ENCODE peak calls at places on chromosomes 12 and 14, in six cellular contexts. K is progenitor cell of endocrine pancreas, Y is BJ, P is nephron progenitor cell, F is lower lobe of right lung, A is left ventricle myocardium inferior. D is an unnamed sample.

GRCh38 chr12:7859552-7859951 is 13.2 kb downstream of the SLC2A14 start:
- DNase-seq in K (no peak), Y (peak), P (no peak), F (no peak), A (no peak), D (no peak)

GRCh38 chr12:105281694-105282049 is 45.7 kb upstream of the APPL2 start:
- DNase-seq in K (no peak), Y (no peak), P (no peak), F (no peak), A (no peak), D (no peak)

GRCh38 chr12:49010092-49010668 is 8.4 kb downstream of the PRKAG1 start:
- DNase-seq in K (no peak), Y (no peak), P (no peak), F (no peak), A (no peak), D (no peak)

GRCh38 chr14:30005114-30005698 is 77.6 kb upstream of the PRKD1 start:
- DNase-seq in K (no peak), Y (peak), P (no peak), F (no peak), A (no peak), D (no peak)

GRCh38 chr14:74548881-74549280 is 55.3 kb downstream of the ISCA2 start:
- DNase-seq in K (no peak), Y (peak), P (no peak), F (no peak), A (peak), D (no peak)

GRCh38 chr14:72883963-72884362 is 9.9 kb downstream of the DPF3 start:
- DNase-seq in K (no peak), Y (no peak), P (no peak), F (no peak), A (no peak), D (no peak)

GRCh38 chr14:84591827-84592540 is 938.0 kb upstream of the FLRT2 start:
- DNase-seq in K (no peak), Y (no peak), P (no peak), F (no peak), A (no peak), D (no peak)

GRCh38 chr12:120367252-120367923 is 1.6 kb downstream of the MSI1 start:
- DNase-seq in K (no peak), Y (no peak), P (peak), F (no peak), A (no peak), D (no peak)

GRCh38 chr12:22624573-22624907 is 431 bp upstream of the ETNK1 start:
- DNase-seq in K (no peak), Y (no peak), P (no peak), F (no peak), A (no peak), D (no peak)

GRCh38 chr14:22812744-22813143 is 2.5 kb downstream of the SLC7A7 start:
- DNase-seq in K (no peak), Y (no peak), P (no peak), F (no peak), A (no peak), D (no peak)
- TF ChIP-seq CTCF in K (no peak), Y (no peak), P (no peak), F (no peak), A (no peak), D (no peak)

DNA sequence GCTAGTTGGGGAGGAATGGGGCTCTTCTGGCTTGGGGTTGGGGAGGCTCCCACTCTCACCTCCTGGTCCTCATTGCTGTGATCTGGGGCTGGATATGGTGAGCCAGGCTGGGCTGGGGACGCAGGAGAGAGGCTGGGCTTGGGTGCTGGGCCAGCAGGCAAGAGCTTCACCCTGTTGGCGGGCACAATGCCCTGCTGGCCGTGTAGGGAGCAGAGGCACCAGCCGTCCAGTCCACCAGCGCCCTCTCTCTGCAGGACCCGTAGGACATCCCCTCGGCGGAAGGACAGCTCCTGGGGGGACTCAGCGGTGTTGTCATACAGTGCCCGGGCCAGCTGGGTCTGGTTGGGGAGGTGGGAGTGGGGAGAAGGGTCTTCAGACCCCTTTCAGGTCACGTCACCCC is 4.5 kb downstream of the EFS start:
- DNase-seq in K (no peak), Y (no peak), P (no peak), F (no peak), A (no peak), D (no peak)
- TF ChIP-seq CTCF in K (peak), Y (peak), P (no peak), F (no peak), A (peak), D (no peak)

DNA sequence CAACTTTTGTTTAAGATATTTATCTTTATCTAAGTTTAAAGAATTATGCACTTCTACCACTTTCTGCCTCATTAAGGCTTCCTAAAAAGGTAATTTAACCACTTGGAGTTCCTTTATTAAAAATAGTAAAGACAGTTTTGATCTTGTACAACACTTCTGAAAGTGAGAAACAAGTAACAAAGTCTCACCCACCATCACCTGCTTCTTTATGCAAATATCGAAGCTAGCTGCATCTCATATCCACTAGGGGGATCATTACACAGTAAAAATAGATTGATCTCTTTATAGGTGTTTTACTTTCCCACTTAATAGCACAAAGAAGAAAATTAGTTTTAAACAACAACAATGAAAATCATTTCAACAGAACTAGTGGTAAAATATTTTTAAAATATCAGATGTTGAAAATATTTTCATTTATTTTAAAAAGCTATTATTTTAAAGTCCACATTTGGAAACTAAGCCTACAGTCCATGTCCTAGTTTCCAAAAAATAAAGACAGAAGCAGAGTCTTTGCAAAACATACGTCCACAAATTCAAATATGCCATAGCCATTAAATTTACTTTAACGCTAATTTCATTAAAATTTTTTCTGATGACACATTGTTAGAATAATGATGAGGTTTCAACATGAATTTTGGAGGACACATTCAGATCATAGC is 160.0 kb upstream of the SOX5 start:
- DNase-seq in K (no peak), Y (no peak), P (no peak), F (no peak), A (no peak), D (no peak)
- TF ChIP-seq CTCF in K (peak), Y (peak), P (peak), F (peak), A (peak), D (peak)

GRCh38 chr14:102139248-102140026 is at the start of gene WDR20:
- DNase-seq in K (peak), Y (peak), P (peak), F (peak), A (peak), D (peak)
- TF ChIP-seq CTCF in K (no peak), Y (no peak), P (no peak), F (no peak), A (no peak), D (no peak)

GRCh38 chr12:98373019-98373554 is 142.3 kb upstream of the TMPO start:
- DNase-seq in K (no peak), Y (no peak), P (peak), F (no peak), A (no peak), D (no peak)
- TF ChIP-seq CTCF in K (peak), Y (peak), P (peak), F (peak), A (peak), D (peak)

DNA sequence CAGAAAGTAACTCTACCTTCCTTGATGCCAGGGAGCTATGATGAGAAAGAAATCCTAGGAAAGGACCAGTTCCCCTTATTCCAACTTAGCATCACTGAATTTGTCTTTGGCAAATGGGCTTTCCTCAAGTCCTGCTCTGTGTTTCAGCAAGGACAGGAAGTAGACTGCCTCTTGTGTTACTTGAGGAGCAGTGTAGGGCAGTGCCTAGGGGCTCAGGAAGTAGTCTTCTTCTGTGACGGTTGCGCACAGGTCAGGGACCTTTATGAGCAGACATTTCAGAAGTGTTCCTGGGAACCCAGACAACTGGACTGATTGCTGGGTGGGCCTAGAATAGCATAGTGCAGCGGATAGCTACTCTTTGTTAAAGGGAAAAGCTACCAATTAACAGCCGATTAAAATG is 2.7 kb downstream of the LGALS3 start:
- DNase-seq in K (no peak), Y (no peak), P (no peak), F (no peak), A (no peak), D (no peak)
- TF ChIP-seq CTCF in K (no peak), Y (peak), P (no peak), F (no peak), A (peak), D (no peak)

GRCh38 chr12:53071591-53072551 is 7.3 kb downstream of the SPRYD3 start:
- DNase-seq in K (no peak), Y (no peak), P (no peak), F (no peak), A (peak), D (no peak)
- TF ChIP-seq CTCF in K (no peak), Y (peak), P (no peak), F (no peak), A (peak), D (no peak)

GRCh38 chr12:65994318-65994717 is 136.2 kb downstream of the LLPH start:
- DNase-seq in K (no peak), Y (no peak), P (no peak), F (no peak), A (no peak), D (no peak)
- TF ChIP-seq CTCF in K (no peak), Y (no peak), P (no peak), F (no peak), A (no peak), D (no peak)

GRCh38 chr12:3409662-3410061 is 81.3 kb upstream of the PRMT8 start:
- DNase-seq in K (no peak), Y (no peak), P (no peak), F (no peak), A (no peak), D (no peak)
- TF ChIP-seq CTCF in K (no peak), Y (no peak), P (no peak), F (no peak), A (no peak), D (no peak)

GRCh38 chr12:52214421-52214802 is 18.6 kb upstream of the KRT7 start:
- DNase-seq in K (no peak), Y (no peak), P (no peak), F (peak), A (no peak), D (no peak)
- TF ChIP-seq CTCF in K (no peak), Y (no peak), P (no peak), F (no peak), A (no peak), D (no peak)